ENCODE peak calls at places on chromosomes 12 and 14, in five cellular contexts. C is CD4-positive, alpha-beta memory T cell; W is CD8-positive, alpha-beta memory T cell; O is psoas muscle; L is PC-3. M is an unnamed sample.

GRCh38 chr12:92224685-92225331 is 79.2 kb upstream of the BTG1 start:
- DNase-seq in W (no peak), L (peak; percentile 83), O (no peak), C (no peak), M (no peak)

GRCh38 chr12:130438243-130438620 is 100.5 kb downstream of the PIWIL1 start:
- DNase-seq in W (no peak), L (no peak), O (no peak), C (no peak), M (no peak)

GRCh38 chr12:7322599-7322998 is 18.7 kb downstream of the ACSM4 start:
- DNase-seq in W (no peak), O (no peak), L (no peak), C (no peak), M (no peak)

GRCh38 chr12:66066929-66067281 is 63.6 kb downstream of the LLPH start:
- DNase-seq in L (no peak), C (no peak), W (no peak), O (no peak), M (no peak)

GRCh38 chr12:82383930-82384513 is 25.7 kb downstream of the METTL25 start:
- DNase-seq in C (no peak), L (peak; percentile 58), W (no peak), O (no peak), M (no peak)

GRCh38 chr12:75692883-75693282 is 181.5 kb upstream of the KRR1 start:
- DNase-seq in C (no peak), O (no peak), W (no peak), L (no peak), M (no peak)

GRCh38 chr12:6752181-6752930 is 585 bp downstream of the MLF2 start:
- DNase-seq in W (no peak), O (no peak), L (peak; percentile 17), C (no peak), M (no peak)

GRCh38 chr12:50402270-50403000 is 1.8 kb downstream of the LARP4 start:
- DNase-seq in O (no peak), L (peak; percentile 34), C (no peak), W (no peak), M (no peak)

GRCh38 chr12:120041386-120042231 is 52.6 kb downstream of the BICDL1 start:
- DNase-seq in O (no peak), W (no peak), L (no peak), C (peak; percentile 44), M (no peak)

DNA sequence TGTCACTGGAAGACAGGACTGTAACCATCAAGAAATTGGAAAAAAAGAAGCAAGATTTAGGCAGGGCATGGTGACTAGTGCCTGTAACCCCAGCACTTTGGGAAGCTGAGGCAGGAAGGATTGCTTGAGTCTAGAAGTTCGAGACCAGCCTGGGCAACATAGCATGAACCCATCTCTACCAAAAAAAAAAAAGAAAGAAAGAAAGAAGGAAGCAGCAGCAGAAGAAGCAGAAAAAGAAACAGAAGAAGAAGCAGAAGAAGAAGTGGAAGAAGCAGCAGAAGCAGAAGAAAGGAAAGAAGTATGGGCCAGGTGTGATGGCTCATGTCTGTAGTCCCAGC is 30.5 kb upstream of the LGALS3 start:
- DNase-seq in W (no peak), O (no peak), C (no peak), L (no peak), M (no peak)
- H3K4me1 ChIP-seq in W (peaks cover 32% of the 10 kb centered on the region), O (peaks cover 14% of the 10 kb centered on the region), C (peaks cover 56% of the 10 kb centered on the region), L (peaks cover 54% of the 10 kb centered on the region), M (peaks cover 66% of the 10 kb centered on the region)

GRCh38 chr14:62743118-62743517 is 302.1 kb downstream of the KCNH5 start:
- DNase-seq in W (no peak), O (no peak), C (no peak), L (no peak), M (no peak)
- H3K4me1 ChIP-seq in W (no peaks in the 10 kb centered on the region), O (no peaks in the 10 kb centered on the region), C (no peaks in the 10 kb centered on the region), L (no peaks in the 10 kb centered on the region), M (no peaks in the 10 kb centered on the region)

DNA sequence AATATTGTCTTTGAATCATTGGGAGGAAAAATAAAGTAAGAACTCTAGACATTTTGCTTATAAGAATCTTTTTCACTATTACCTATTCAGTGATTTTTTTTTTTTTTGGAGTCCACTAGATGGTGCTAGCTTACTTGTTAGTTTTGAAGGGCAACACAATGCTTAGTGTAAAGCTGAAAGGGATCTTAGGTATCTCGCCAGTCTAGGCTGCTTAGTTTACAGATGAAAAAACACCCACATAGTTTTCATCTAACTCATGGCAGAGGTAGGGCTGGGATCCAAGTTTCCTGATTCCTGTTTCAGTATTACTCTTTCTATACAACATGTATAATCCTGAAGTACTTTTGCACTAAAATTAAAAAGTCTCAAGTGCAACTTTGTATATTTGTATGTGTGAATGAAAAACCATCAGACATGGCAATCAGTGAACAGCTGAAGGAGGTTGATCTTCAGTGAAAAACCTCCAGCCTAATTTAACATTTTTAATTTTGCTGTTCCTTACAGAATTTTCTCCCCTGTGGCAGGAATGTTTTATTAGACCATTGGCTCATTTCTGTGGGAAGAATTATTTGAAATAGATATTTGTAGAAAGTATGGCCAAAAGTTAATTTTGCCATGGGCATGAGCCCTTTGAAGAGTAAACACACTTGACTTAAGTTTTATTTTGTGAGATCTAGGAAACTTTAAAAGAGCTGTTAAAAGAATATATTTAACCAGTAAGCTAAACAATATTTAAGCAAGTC is 40.7 kb downstream of the LRRIQ1 start:
- DNase-seq in O (no peak), C (peak; percentile 0), L (peak; percentile 93), W (no peak), M (no peak)
- H3K4me1 ChIP-seq in O (no peaks in the 10 kb centered on the region), C (no peaks in the 10 kb centered on the region), L (peaks cover 9% of the 10 kb centered on the region), W (no peaks in the 10 kb centered on the region), M (no peaks in the 10 kb centered on the region)

GRCh38 chr14:59317782-59318505 is 129.5 kb downstream of the DAAM1 start:
- DNase-seq in O (no peak), W (no peak), L (no peak), C (no peak), M (no peak)
- H3K4me1 ChIP-seq in O (peaks cover 18% of the 10 kb centered on the region), W (no peaks in the 10 kb centered on the region), L (peaks cover 27% of the 10 kb centered on the region), C (no peaks in the 10 kb centered on the region), M (peaks cover 78% of the 10 kb centered on the region)

DNA sequence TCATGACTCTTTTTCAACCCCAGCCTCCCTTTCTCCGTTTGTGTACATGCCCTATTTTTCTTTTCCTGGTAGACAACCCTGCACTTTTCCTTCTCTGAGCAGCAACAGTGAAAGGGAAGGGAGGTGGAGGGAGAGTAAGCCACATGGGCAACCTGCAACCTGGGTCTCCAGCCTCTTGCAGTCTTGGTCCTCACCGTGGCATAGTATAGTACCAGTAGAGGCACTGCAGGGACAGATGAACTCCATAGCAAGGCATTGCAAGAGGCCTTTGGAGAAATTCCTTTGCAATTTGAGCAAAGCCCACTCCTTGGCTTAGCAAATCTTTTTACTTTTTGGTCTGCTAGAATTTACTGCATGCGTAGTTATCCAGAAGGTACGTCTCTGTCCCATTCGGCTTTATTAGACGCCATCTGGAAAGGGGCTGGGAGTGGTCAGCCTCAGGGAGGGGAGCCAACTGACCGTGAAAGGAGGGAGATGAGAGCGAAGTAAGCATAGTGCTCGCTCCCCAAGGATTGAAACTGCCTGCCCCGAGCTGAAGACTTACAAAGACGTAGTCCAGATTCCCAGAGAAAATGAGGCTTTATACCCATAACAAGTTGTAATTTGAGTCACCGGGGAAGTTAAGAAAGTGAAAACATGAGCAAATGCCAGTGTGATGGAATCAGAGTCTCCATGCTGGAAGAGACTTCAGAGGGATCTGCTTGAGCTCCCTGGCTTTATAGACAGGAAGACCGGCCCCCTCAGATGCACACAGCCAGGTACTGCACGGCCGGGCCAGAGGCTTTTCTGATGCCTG is 331.9 kb downstream of the CACNA1C start:
- DNase-seq in O (no peak), C (no peak), L (no peak), W (no peak), M (peak; percentile 17)
- H3K4me1 ChIP-seq in O (no peaks in the 10 kb centered on the region), C (no peaks in the 10 kb centered on the region), L (no peaks in the 10 kb centered on the region), W (no peaks in the 10 kb centered on the region), M (no peaks in the 10 kb centered on the region)

GRCh38 chr14:52049721-52050588 is 18.9 kb downstream of the NID2 start:
- DNase-seq in L (no peak), C (no peak), O (no peak), W (no peak), M (no peak)

GRCh38 chr14:52051861-52052260 is 17.0 kb downstream of the NID2 start:
- DNase-seq in W (no peak), O (no peak), L (no peak), C (no peak), M (no peak)

GRCh38 chr14:52052289-52052943 is 16.4 kb downstream of the NID2 start:
- DNase-seq in O (no peak), C (no peak), L (no peak), W (no peak), M (no peak)

GRCh38 chr14:52052991-52053390 is 15.9 kb downstream of the NID2 start:
- DNase-seq in W (no peak), C (no peak), O (no peak), L (no peak), M (no peak)

DNA sequence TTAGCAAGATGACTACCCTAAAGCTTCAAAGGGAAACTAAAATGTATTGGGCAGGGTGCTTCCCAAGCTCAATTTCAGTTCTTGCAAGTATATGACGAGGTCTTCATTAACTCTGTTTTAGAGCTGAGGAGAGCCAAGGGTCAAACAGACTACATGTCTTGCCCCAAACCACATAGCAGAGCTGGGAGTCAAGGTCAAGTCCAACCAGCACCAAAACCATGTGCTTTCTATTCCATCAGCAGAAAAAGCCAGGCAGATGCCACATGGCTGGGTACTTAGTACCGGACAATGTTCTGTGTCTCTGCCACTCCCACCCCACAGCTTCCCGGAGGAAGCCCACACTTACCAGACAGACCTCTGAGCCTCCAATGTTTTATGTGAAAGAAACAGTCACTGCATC is 17.6 kb downstream of the NID2 start:
- DNase-seq in W (no peak), C (no peak), L (no peak), O (no peak), M (no peak)
- H3K4me1 ChIP-seq in W (no peaks in the 10 kb centered on the region), C (no peaks in the 10 kb centered on the region), L (peaks cover 18% of the 10 kb centered on the region), O (peaks cover 7% of the 10 kb centered on the region), M (no peaks in the 10 kb centered on the region)

GRCh38 chr12:111414711-111415252 is 9.1 kb downstream of the SH2B3 start:
- DNase-seq in W (no peak), C (no peak), L (no peak), O (no peak), M (no peak)

GRCh38 chr12:111412007-111412829 is 6.5 kb downstream of the SH2B3 start:
- DNase-seq in O (no peak), W (no peak), C (no peak), L (no peak), M (no peak)

GRCh38 chr12:111413442-111414086 is 7.8 kb downstream of the SH2B3 start:
- DNase-seq in C (no peak), W (no peak), L (peak; percentile 59), O (peak; percentile 54), M (no peak)

GRCh38 chr12:111411187-111411764 is 5.6 kb downstream of the SH2B3 start:
- DNase-seq in L (no peak), C (no peak), O (no peak), W (no peak), M (no peak)

GRCh38 chr12:111412830-111413441 is 7.2 kb downstream of the SH2B3 start:
- DNase-seq in W (no peak), C (no peak), L (no peak), O (no peak), M (no peak)
- H3K4me1 ChIP-seq in W (peaks cover 71% of the 10 kb centered on the region), C (peaks cover 74% of the 10 kb centered on the region), L (peaks cover 11% of the 10 kb centered on the region), O (peaks cover 42% of the 10 kb centered on the region), M (no peaks in the 10 kb centered on the region)